ENCODE peak calls at places on chromosomes 5 and 9, in six cellular contexts. E, I, K, A, M and D are unnamed samples. For H3K4me1, the result is how much of the 10 kb centered on the place peaks cover.

GRCh38 chr9:136422876-136423275 is 12.4 kb downstream of the PMPCA start:
- DNase-seq in A (peak), I (no peak), E (no peak), M (peak), K (no peak), D (peak)

GRCh38 chr5:6510132-6510531 is 61.5 kb downstream of the UBE2QL1 start:
- DNase-seq in I (no peak), M (no peak), K (no peak), A (no peak), E (no peak), D (no peak)

GRCh38 chr5:134110382-134110781 is 4.1 kb upstream of the TCF7 start:
- DNase-seq in M (no peak), A (no peak), E (no peak), K (no peak), I (no peak), D (peak)

GRCh38 chr5:119031047-119031886 is 39.6 kb upstream of the DMXL1 start:
- DNase-seq in E (no peak), A (no peak), K (no peak), I (no peak), M (no peak), D (no peak)

GRCh38 chr5:126811515-126812198 is 34.7 kb downstream of the LMNB1 start:
- DNase-seq in M (no peak), I (no peak), A (no peak), E (no peak), K (no peak), D (no peak)

GRCh38 chr5:97383996-97384395 is 200.9 kb upstream of the RIOK2 start:
- DNase-seq in A (no peak), K (no peak), E (no peak), I (no peak), M (no peak), D (no peak)

GRCh38 chr5:132539716-132540115 is 3.6 kb downstream of the IL5 start:
- DNase-seq in A (no peak), I (no peak), E (peak), M (no peak), K (no peak), D (no peak)

GRCh38 chr5:98927988-98928801 is 612 bp downstream of the CHD1 start:
- DNase-seq in I (no peak), E (peak), M (peak), K (peak), A (peak), D (peak)

GRCh38 chr5:38531518-38531917 is 24.9 kb downstream of the LIFR start:
- DNase-seq in M (no peak), K (no peak), I (no peak), E (no peak), A (no peak), D (no peak)

GRCh38 chr9:95373069-95373681 is 55.7 kb upstream of the FANCC start:
- DNase-seq in A (no peak), E (no peak), I (no peak), K (no peak), M (no peak), D (no peak)

GRCh38 chr9:9215050-9215449 is 1397.8 kb downstream of the PTPRD start:
- DNase-seq in M (no peak), K (no peak), A (no peak), I (no peak), E (no peak), D (no peak)

GRCh38 chr9:101184813-101185278 is 156.3 kb downstream of the PLPPR1 start:
- DNase-seq in I (no peak), A (no peak), E (no peak), K (no peak), M (no peak), D (no peak)

GRCh38 chr5:138330813-138331448 is 673 bp downstream of the CDC25C start:
- DNase-seq in I (no peak), E (no peak), A (no peak), M (no peak), K (no peak), D (no peak)

GRCh38 chr5:137412136-137412535 is 87.0 kb downstream of the SPOCK1 start:
- DNase-seq in M (no peak), I (no peak), A (no peak), E (no peak), K (no peak), D (no peak)

GRCh38 chr5:142287096-142287972 is 37.5 kb downstream of the SPRY4 start:
- DNase-seq in I (no peak), M (peak), K (no peak), A (no peak), E (no peak), D (peak)

GRCh38 chr9:133584559-133585476 is 24.4 kb downstream of the FAM163B start:
- DNase-seq in I (no peak), M (peak), A (no peak), E (no peak), K (no peak), D (no peak)

GRCh38 chr5:170491479-170491878 is 12.3 kb upstream of the KCNIP1 start:
- DNase-seq in K (no peak), I (no peak), M (no peak), E (no peak), A (no peak), D (no peak)

GRCh38 chr5:127080001-127080478 is 6.7 kb upstream of the C5orf63 start:
- DNase-seq in A (no peak), I (peak), M (no peak), E (no peak), K (no peak), D (peak)

GRCh38 chr9:69044226-69045219 is 9.0 kb downstream of the FXN start:
- DNase-seq in M (no peak), A (no peak), I (peak), K (no peak), E (no peak), D (no peak)

GRCh38 chr5:77444356-77444755 is 47.8 kb downstream of the WDR41 start:
- DNase-seq in I (no peak), K (no peak), A (no peak), M (no peak), E (no peak), D (no peak)

DNA sequence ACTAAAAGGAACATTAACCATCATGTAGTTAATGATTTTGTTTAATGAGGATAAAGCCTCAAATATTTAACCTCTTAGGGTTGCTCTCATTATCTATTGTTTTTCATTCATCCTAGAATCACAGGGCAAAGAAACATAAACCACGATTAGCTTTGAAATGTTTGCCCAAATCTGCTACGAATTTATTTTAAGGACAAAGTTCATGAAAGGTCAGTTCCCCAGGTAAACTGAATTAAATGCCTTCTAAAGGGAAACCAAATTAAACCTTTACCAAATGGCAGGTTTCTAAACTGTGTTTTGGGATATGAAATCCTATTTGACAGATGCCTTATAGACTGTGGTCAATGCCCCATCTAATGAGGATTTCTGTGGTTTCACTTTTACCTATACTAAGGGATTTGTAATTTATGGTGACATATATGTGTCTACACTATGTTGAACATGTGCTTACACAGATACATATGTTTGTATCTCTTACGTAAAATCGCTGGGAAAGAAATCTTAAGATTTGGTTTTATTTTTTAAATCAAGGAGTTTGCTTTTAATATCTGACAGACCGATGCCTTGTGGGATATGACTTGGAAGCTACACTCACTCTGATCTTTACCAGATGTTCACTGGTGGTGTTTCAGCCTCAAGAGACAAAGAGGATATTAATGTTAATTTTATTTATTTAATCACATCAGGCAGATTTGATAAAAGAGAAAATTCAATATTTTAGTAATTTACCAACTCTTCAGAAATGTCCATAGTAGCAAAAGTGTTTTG is 188.5 kb downstream of the GLIS3 start:
- DNase-seq in E (no peak), A (no peak), I (no peak), M (no peak), K (no peak), D (no peak)
- H3K4me1 ChIP-seq in E (under half), A (under half), I (under half), M (under half), K (under half), D (under half)

DNA sequence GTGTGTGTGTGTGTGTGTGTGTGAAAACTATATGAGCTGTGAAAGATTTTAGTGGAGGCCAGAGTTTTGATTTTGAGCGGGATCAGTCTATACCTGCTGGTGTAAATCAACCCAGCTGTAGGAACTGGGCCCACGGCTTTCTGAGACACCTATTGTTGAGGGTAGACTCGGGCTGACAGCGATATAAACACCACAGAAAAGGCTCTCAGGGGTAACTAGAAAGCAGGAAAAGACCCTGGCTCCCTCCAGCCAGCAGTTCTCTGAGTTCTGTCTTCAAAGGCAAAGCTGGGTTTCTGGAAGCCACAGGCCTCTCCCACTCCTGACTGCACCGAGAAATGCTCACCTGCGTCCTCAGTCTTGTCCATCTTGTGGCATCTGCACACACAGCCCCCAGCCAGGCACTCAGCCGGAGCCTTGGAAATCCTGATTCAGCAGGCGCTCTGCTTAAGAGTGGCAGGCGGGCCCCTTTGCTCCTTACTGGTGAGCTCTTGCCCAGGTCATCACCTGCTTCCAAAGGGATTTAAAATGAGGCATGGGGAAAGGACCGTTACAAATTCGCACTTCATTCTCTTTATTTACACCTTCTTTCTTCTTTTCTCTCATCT is 223.3 kb downstream of the NDUFS4 start:
- DNase-seq in K (no peak), A (no peak), E (no peak), I (no peak), M (peak), D (no peak)
- H3K4me1 ChIP-seq in K (under half), A (under half), E (under half), I (under half), M (under half), D (under half)

DNA sequence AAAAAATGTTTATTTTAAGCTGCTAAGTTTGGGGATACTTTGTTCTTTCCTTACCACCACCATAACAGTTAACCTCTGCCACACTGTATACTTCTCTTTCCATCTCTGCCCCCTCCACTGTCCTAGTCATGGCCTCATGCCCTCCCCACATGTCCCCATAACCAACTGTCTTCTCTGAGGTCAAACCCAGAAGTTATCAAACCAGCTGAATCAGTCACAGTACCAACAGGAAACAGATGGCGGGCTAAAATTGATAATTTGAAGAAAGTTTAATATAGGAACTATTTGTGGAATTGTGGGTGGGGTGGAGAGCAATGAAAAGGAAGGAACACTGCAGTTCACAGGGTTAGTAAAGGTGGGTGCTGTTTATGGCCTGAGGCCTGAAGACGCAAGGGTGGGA is 5.7 kb upstream of the DCTN4 start:
- DNase-seq in K (no peak), M (no peak), I (no peak), A (no peak), E (no peak), D (no peak)
- H3K4me1 ChIP-seq in K (under half), M (under half), I (under half), A (under half), E (under half), D (under half)

GRCh38 chr5:108078345-108078744 is 303.6 kb downstream of the FBXL17 start:
- DNase-seq in K (no peak), A (no peak), I (no peak), M (no peak), E (no peak), D (no peak)
- H3K4me1 ChIP-seq in K (under half), A (under half), I (under half), M (under half), E (under half), D (under half)

DNA sequence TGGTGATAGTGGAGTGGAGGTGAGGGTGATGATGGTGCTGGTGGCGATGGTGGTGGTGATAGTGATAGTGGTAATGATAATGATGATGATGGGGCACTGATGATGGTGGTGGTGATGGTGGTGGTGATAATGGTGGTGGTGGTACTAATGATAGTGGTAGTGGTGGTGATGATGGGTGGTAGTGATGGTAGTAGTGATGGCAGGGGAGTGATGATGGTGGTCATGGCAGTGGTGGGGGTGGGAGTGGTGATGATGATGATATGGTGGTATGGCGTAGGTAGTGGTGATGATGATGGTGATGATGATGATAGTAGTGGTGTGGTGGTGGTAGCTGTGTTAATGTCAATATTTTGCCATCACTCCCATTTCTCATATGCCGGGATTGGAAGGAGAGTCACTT is 44.5 kb upstream of the ORM1 start:
- DNase-seq in K (no peak), A (peak), E (no peak), I (no peak), M (no peak), D (no peak)
- H3K4me1 ChIP-seq in K (under half), A (under half), E (under half), I (under half), M (under half), D (half or more)